ENCODE peak calls at places on chromosome 16, in six cellular contexts. L is fibroblast of mammary gland, F is choroid plexus epithelial cell, O is testis, J is AG04450, S is HCT116. R is an unnamed sample.

GRCh38 chr16:4328580-4329353 is 12.9 kb downstream of the GLIS2 start:
- DNase-seq in F (no peak), J (no peak), O (no peak), S (no peak), L (no peak), R (no peak)

GRCh38 chr16:58464916-58465731 is 34.8 kb upstream of the NDRG4 start:
- DNase-seq in O (peak), S (no peak), F (no peak), J (no peak), L (no peak), R (no peak)

GRCh38 chr16:57626420-57627170 is 1.8 kb upstream of the ADGRG1 start:
- DNase-seq in F (no peak), S (no peak), J (no peak), L (no peak), O (no peak), R (no peak)

GRCh38 chr16:55408656-55409055 is 70.3 kb upstream of the MMP2 start:
- DNase-seq in L (no peak), S (no peak), F (no peak), J (no peak), O (no peak), R (no peak)

GRCh38 chr16:74743668-74744299 is 30.8 kb downstream of the FA2H start:
- DNase-seq in O (peak), L (peak), S (peak), F (peak), J (peak), R (peak)

GRCh38 chr16:50474138-50474537 is 74.1 kb upstream of the NKD1 start:
- DNase-seq in L (no peak), S (no peak), J (no peak), F (no peak), O (no peak), R (no peak)

GRCh38 chr16:66446737-66447136 is 19.6 kb downstream of the BEAN1 start:
- DNase-seq in F (no peak), L (no peak), S (no peak), O (no peak), J (no peak), R (no peak)

GRCh38 chr16:55912022-55912421 is 36.8 kb upstream of the CES5A start:
- DNase-seq in F (no peak), J (no peak), O (no peak), S (no peak), L (no peak), R (no peak)

GRCh38 chr16:78684040-78684611 is 584.7 kb downstream of the WWOX start:
- DNase-seq in F (peak), S (no peak), O (peak), J (no peak), L (peak), R (no peak)

GRCh38 chr16:24550295-24550694 is 10.9 kb downstream of the RBBP6 start:
- DNase-seq in L (no peak), F (no peak), S (no peak), O (no peak), J (no peak), R (no peak)

GRCh38 chr16:83929811-83930555 is 23.1 kb upstream of the OSGIN1 start:
- DNase-seq in F (no peak), L (no peak), S (no peak), J (no peak), O (no peak), R (no peak)

GRCh38 chr16:23146877-23147601 is 2.2 kb downstream of the USP31 start:
- DNase-seq in J (no peak), O (no peak), L (no peak), S (no peak), F (no peak), R (no peak)

GRCh38 chr16:57802635-57803412 is 533 bp upstream of the KIFC3 start:
- DNase-seq in J (no peak), F (peak), S (no peak), O (peak), L (peak), R (no peak)

GRCh38 chr16:79261461-79261860 is 339.1 kb downstream of the MAF start:
- DNase-seq in J (no peak), O (peak), F (no peak), L (no peak), S (no peak), R (no peak)

R was measured in SJSA1.